ENCODE peak calls at places on chromosomes 16 and 17, in four cellular contexts. D is mesendoderm, E is mammary epithelial cell, I is tibial artery. V is an unnamed sample. For H3K4me1, the result is how much of the 10 kb centered on the place peaks cover.

GRCh38 chr16:53744449-53744848 is 40.5 kb downstream of the FTO start:
- DNase-seq in D (peak), E (no peak), I (no peak), V (peak)

GRCh38 chr16:72427001-72427785 is 255.2 kb upstream of the PMFBP1 start:
- DNase-seq in D (no peak), E (no peak), I (no peak), V (no peak)

GRCh38 chr16:30740364-30741251 is 7.6 kb upstream of the PHKG2 start:
- DNase-seq in D (peak), E (peak), I (peak), V (no peak)

GRCh38 chr17:2158011-2158410 is 103.1 kb downstream of the HIC1 start:
- DNase-seq in D (no peak), E (peak), I (peak), V (no peak)

GRCh38 chr16:56848955-56849689 is 15.9 kb upstream of the SLC12A3 start:
- DNase-seq in D (no peak), E (peak), I (no peak), V (no peak)

GRCh38 chr16:56683424-56684162 is 1.3 kb downstream of the MT1X start:
- DNase-seq in D (no peak), E (no peak), I (no peak), V (no peak)

GRCh38 chr17:7173687-7174602 is 5.2 kb downstream of the ASGR1 start:
- DNase-seq in D (peak), E (no peak), I (peak), V (no peak)

GRCh38 chr16:54932737-54933254 is 2.1 kb downstream of the IRX5 start:
- DNase-seq in D (peak), E (peak), I (no peak), V (no peak)

GRCh38 chr16:57191056-57191536 is 5.0 kb downstream of the RSPRY1 start:
- DNase-seq in D (no peak), E (peak), I (no peak), V (no peak)

GRCh38 chr16:73546351-73546845 is 498.5 kb upstream of the ZFHX3 start:
- DNase-seq in D (peak), E (no peak), I (no peak), V (no peak)

GRCh38 chr16:57265850-57266530 is 18.5 kb downstream of the PLLP start:
- DNase-seq in D (no peak), E (peak), I (peak), V (no peak)

GRCh38 chr16:53465606-53466290 is 31.5 kb downstream of the RBL2 start:
- DNase-seq in D (no peak), E (peak), I (no peak), V (no peak)

GRCh38 chr17:9410737-9411136 is 164.9 kb downstream of the STX8 start:
- DNase-seq in D (no peak), E (no peak), I (no peak), V (no peak)

GRCh38 chr17:16027708-16028584 is 28.3 kb downstream of the TTC19 start:
- DNase-seq in D (peak), E (peak), I (no peak), V (peak)

GRCh38 chr17:68074279-68074678 is 38.7 kb downstream of the KPNA2 start:
- DNase-seq in D (no peak), E (no peak), I (no peak), V (no peak)

DNA sequence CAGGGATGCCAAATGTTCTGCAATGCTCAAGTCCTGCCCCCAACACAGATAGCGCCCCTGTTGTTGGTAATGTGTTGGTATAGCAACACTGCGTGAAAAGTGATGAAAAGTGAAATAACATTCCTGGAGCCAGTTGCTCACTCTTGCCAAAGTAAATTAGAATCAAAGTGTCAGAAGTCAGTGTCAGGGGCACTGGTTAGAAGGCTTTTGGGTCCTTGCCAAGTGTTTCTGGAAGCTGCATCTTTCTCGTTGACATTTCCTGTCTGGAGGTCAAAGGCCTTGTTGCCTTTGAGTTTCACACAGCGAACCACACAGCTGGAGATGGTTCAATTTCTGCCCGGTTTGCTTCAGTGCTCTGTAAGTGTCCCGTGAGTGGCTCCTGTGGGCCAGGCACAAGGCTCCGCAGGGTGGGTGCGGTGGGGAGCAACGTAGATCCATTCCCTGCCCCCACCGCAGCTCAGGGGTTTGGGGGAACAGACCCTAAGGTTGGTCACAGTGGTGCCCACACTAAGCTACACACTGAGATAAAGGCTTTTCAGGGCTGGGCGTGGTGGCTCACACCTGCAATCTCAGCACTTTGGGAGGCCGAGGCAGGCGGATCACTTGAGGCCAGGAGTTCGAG is 3.6 kb upstream of the SLC16A5 start:
- DNase-seq in D (peak), E (no peak), I (no peak), V (no peak)
- H3K4me1 ChIP-seq in D (under half), E (under half), I (under half), V (under half)

DNA sequence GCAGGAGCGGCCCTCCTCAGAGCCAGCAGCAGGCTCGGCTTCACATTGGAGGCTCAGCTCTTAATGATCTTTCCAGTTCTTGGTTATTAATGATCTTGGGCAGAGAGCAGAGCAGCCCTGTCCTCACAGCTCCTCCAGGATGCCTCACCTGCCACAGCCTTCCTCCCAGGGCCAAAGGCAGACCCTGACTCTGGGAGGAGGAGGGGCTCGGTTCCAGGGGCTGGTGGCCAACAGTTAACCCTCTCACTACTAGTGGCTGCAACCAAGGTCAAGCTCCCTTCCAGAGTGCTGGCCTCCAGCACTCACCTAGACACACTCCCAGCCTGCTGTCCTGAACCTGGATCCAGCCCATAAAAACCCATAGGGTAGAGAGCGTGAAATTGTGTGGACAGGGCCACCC is 19.2 kb downstream of the GRIN2C start:
- DNase-seq in D (no peak), E (no peak), I (no peak), V (no peak)
- H3K4me1 ChIP-seq in D (under half), E (under half), I (under half), V (under half)

GRCh38 chr17:70791748-70792443 is 622.6 kb downstream of the KCNJ2 start:
- DNase-seq in D (no peak), E (no peak), I (no peak), V (no peak)

GRCh38 chr17:70787721-70788120 is 618.4 kb downstream of the KCNJ2 start:
- DNase-seq in D (no peak), E (no peak), I (no peak), V (no peak)
- H3K4me1 ChIP-seq in D (under half), E (under half), I (under half), V (under half)

DNA sequence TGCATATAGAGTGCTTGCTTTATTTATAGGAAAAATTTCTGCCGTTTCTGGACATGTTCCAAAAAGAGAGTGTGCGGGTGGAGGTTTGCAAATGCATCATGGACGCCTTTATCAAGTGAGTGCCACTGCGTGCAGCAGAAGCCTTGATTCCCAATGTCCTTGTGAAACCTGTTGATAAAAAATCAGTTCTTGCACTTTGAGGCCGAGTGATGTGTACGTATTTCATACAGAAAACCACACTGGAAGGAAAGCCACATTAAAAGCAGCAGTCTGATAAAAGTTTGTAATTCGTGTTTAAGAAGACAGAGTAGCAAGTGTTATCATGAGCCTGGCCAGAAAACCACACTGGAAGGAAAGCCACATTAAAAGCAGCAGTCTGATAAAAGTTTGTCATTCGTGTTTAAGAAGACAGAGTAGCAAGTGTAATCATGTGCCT is 78.0 kb downstream of the KNOP1 start:
- DNase-seq in D (no peak), E (no peak), I (no peak), V (no peak)
- H3K4me1 ChIP-seq in D (under half), E (under half), I (under half), V (under half)

DNA sequence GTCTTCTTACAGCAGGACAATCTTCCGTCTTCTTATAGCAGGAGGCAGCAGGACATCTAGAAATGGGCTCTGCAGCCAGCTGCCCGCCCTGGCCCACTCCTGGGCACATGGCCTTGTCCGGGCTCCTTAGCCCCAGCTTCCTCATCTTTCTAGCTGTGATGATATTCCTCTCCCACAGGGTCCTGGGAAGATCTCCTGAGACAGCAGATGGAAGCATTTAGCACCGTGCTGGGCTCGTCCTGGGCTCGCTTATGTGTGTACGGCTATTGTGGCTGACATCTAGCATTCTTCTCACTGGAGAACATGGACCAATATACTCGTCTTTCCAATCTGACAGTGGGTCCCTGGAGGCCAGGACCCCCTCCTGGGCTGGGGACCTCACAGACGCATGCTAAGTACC is 48.5 kb downstream of the TIMM22 start:
- DNase-seq in D (no peak), E (no peak), I (no peak), V (no peak)
- H3K4me1 ChIP-seq in D (under half), E (under half), I (under half), V (under half)

GRCh38 chr16:67448580-67448979 is 17.7 kb downstream of the HSD11B2 start:
- DNase-seq in D (no peak), E (no peak), I (no peak), V (no peak)
- H3K4me1 ChIP-seq in D (under half), E (under half), I (under half), V (under half)

DNA sequence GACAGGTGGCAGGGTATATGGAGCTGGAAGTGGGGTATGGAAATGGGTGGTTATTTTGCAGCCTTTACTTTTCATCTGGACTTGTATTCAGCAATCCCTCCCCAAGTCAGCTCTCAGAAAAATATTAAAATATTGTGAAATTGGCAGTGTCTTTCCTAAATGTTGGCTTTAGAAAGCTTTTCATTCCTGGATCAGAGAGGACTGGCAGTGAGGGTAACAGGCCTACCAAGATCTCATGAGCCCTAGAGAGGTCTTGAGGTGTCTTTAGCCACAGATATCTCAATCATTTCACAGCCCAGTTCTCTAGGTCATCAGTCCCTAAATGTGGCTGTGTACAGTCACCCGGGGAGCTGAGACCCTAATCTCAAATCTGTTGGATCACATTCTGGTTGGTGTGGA is 22.5 kb downstream of the SLC7A6OS start:
- DNase-seq in D (no peak), E (no peak), I (no peak), V (no peak)
- H3K4me1 ChIP-seq in D (under half), E (under half), I (under half), V (half or more)

GRCh38 chr17:57651996-57652395 is 93.1 kb downstream of the CCDC182 start:
- DNase-seq in D (no peak), E (no peak), I (no peak), V (no peak)
- H3K4me1 ChIP-seq in D (under half), E (under half), I (under half), V (under half)

GRCh38 chr17:40095356-40095943 is 4.9 kb downstream of the NR1D1 start:
- DNase-seq in D (no peak), E (no peak), I (no peak), V (no peak)
- H3K4me1 ChIP-seq in D (under half), E (under half), I (under half), V (under half)